ENCODE peak calls at places on chromosome 6, in nine cellular contexts. Y is NCI-H1436, U is KBM-7, T is NCI-H1694 treated with DMSO at 0.1 percent for 48 hours, K is AG08395, F is EH, N is WTC11, M is T1000, G is heart left ventricle. E is an unnamed sample.

GRCh38 chr6:138205437-138206094 is 12.7 kb downstream of the PBOV1 start:
- DNase-seq in Y (no peak), M (no peak), T (peak), K (no peak), F (no peak), G (no peak), U (no peak), N (no peak), E (no peak)

GRCh38 chr6:5730586-5731263 is 276.0 kb downstream of the NRN1 start:
- DNase-seq in U (no peak), N (no peak), G (no peak), T (no peak), K (peak), Y (no peak), F (peak), M (no peak), E (peak)

GRCh38 chr6:51314965-51315364 is 496.3 kb downstream of the TFAP2B start:
- DNase-seq in Y (no peak), G (no peak), M (no peak), T (no peak), N (no peak), K (no peak), F (no peak), U (no peak), E (no peak)

GRCh38 chr6:135306166-135306565 is 125.1 kb downstream of the MYB start:
- DNase-seq in F (no peak), K (no peak), N (no peak), M (no peak), T (no peak), G (no peak), Y (no peak), U (no peak), E (no peak)

GRCh38 chr6:52389264-52389625 is 27.3 kb downstream of the PAQR8 start:
- DNase-seq in N (no peak), F (no peak), G (no peak), K (no peak), T (no peak), Y (no peak), M (no peak), U (no peak), E (no peak)

GRCh38 chr6:40551966-40552365 is 35.2 kb downstream of the LRFN2 start:
- DNase-seq in M (no peak), G (no peak), F (no peak), T (no peak), K (no peak), U (no peak), Y (no peak), N (no peak), E (no peak)

GRCh38 chr6:105646391-105646867 is 243.5 kb upstream of the PREP start:
- DNase-seq in K (no peak), T (no peak), F (peak), Y (no peak), G (no peak), M (no peak), U (no peak), N (no peak), E (no peak)

GRCh38 chr6:498795-499231 is 107.3 kb downstream of the IRF4 start:
- DNase-seq in Y (no peak), T (no peak), G (no peak), U (peak), N (no peak), M (no peak), F (no peak), K (no peak), E (no peak)

GRCh38 chr6:93013054-93013453 is 406.3 kb downstream of the EPHA7 start:
- DNase-seq in N (no peak), T (no peak), G (no peak), U (no peak), M (no peak), F (no peak), K (no peak), Y (no peak), E (no peak)

GRCh38 chr6:127855542-127856159 is 45.2 kb downstream of the THEMIS start:
- DNase-seq in N (peak), T (no peak), M (no peak), Y (no peak), U (peak), K (peak), G (no peak), F (peak), E (peak)

GRCh38 chr6:39343461-39343870 is 21.0 kb upstream of the KCNK16 start:
- DNase-seq in Y (no peak), G (no peak), F (no peak), K (no peak), N (no peak), T (no peak), U (no peak), M (no peak), E (no peak)

GRCh38 chr6:31386977-31387376 is 16.4 kb upstream of the MICA start:
- DNase-seq in G (no peak), N (no peak), F (no peak), T (no peak), M (no peak), Y (no peak), K (no peak), U (no peak), E (no peak)

GRCh38 chr6:78427386-78427785 is 440.0 kb upstream of the IRAK1BP1 start:
- DNase-seq in F (no peak), K (no peak), T (no peak), U (no peak), N (no peak), M (no peak), G (no peak), Y (no peak), E (no peak)

E was measured in GM03348.